ENCODE peak calls at places on chromosomes 12 and 14, in four cellular contexts. One of them, this sample, is unnamed. For H3K27me3, the result is how much of the 10 kb centered on the place peaks cover.

GRCh38 chr12:48924617-48925217 is 575 bp downstream of the FKBP11 start:
- DNase-seq in CD8-positive, alpha-beta memory T cell: peak
- DNase-seq in heart right ventricle: peak
- DNase-seq in HL-60: no peak
- DNase-seq in this sample: peak

GRCh38 chr14:83757896-83758295 is 1772.0 kb upstream of the FLRT2 start:
- DNase-seq in CD8-positive, alpha-beta memory T cell: no peak
- DNase-seq in heart right ventricle: no peak
- DNase-seq in HL-60: no peak
- DNase-seq in this sample: no peak

GRCh38 chr14:93734961-93735360 is 53.3 kb downstream of the PRIMA1 start:
- DNase-seq in heart right ventricle: no peak
- DNase-seq in HL-60: no peak
- DNase-seq in CD8-positive, alpha-beta memory T cell: no peak
- DNase-seq in this sample: no peak

GRCh38 chr12:22935501-22935900 is 310.5 kb downstream of the ETNK1 start:
- DNase-seq in heart right ventricle: no peak
- DNase-seq in CD8-positive, alpha-beta memory T cell: no peak
- DNase-seq in HL-60: no peak
- DNase-seq in this sample: no peak

GRCh38 chr12:62785941-62786559 is 148.9 kb downstream of the PPM1H start:
- DNase-seq in CD8-positive, alpha-beta memory T cell: no peak
- DNase-seq in HL-60: peak
- DNase-seq in heart right ventricle: peak
- DNase-seq in this sample: no peak

GRCh38 chr12:39103552-39104165 is 198.3 kb upstream of the CPNE8 start:
- DNase-seq in HL-60: peak
- DNase-seq in CD8-positive, alpha-beta memory T cell: no peak
- DNase-seq in heart right ventricle: no peak
- DNase-seq in this sample: peak

GRCh38 chr12:124684971-124685688 is 117.7 kb upstream of the NCOR2 start:
- DNase-seq in CD8-positive, alpha-beta memory T cell: no peak
- DNase-seq in heart right ventricle: no peak
- DNase-seq in HL-60: no peak
- DNase-seq in this sample: peak

GRCh38 chr14:99633913-99634312 is 11.0 kb upstream of the HHIPL1 start:
- DNase-seq in HL-60: no peak
- DNase-seq in CD8-positive, alpha-beta memory T cell: no peak
- DNase-seq in heart right ventricle: no peak
- DNase-seq in this sample: no peak

GRCh38 chr12:78530065-78530765 is 334.4 kb upstream of the SYT1 start:
- DNase-seq in HL-60: no peak
- DNase-seq in heart right ventricle: no peak
- DNase-seq in CD8-positive, alpha-beta memory T cell: no peak
- DNase-seq in this sample: no peak

GRCh38 chr14:70254476-70254961 is 65.8 kb upstream of the SLC8A3 start:
- DNase-seq in heart right ventricle: peak
- DNase-seq in HL-60: no peak
- DNase-seq in CD8-positive, alpha-beta memory T cell: no peak
- DNase-seq in this sample: peak

GRCh38 chr14:104977681-104978647 is at the start of gene AHNAK2:
- DNase-seq in CD8-positive, alpha-beta memory T cell: peak
- DNase-seq in HL-60: peak
- DNase-seq in heart right ventricle: peak
- DNase-seq in this sample: peak

GRCh38 chr12:9725471-9725870 is 7.4 kb downstream of the CLECL1 start:
- DNase-seq in CD8-positive, alpha-beta memory T cell: no peak
- DNase-seq in heart right ventricle: no peak
- DNase-seq in HL-60: no peak
- DNase-seq in this sample: no peak

GRCh38 chr12:8031872-8032241 is 659 bp upstream of the FOXJ2 start:
- DNase-seq in HL-60: no peak
- DNase-seq in heart right ventricle: no peak
- DNase-seq in CD8-positive, alpha-beta memory T cell: no peak
- DNase-seq in this sample: no peak

GRCh38 chr12:118055865-118056773 is 4.9 kb downstream of the WSB2 start:
- DNase-seq in heart right ventricle: no peak
- DNase-seq in HL-60: no peak
- DNase-seq in CD8-positive, alpha-beta memory T cell: no peak
- DNase-seq in this sample: no peak

GRCh38 chr12:93785262-93786010 is 108.3 kb downstream of the CRADD start:
- DNase-seq in CD8-positive, alpha-beta memory T cell: peak
- DNase-seq in heart right ventricle: no peak
- DNase-seq in HL-60: no peak
- DNase-seq in this sample: peak

GRCh38 chr12:27163048-27163715 is 80.8 kb upstream of the C12orf71 start:
- DNase-seq in CD8-positive, alpha-beta memory T cell: no peak
- DNase-seq in heart right ventricle: no peak
- DNase-seq in HL-60: no peak
- DNase-seq in this sample: no peak

GRCh38 chr14:37655418-37655817 is 60.0 kb downstream of the TTC6 start:
- DNase-seq in CD8-positive, alpha-beta memory T cell: no peak
- DNase-seq in heart right ventricle: no peak
- DNase-seq in HL-60: no peak
- DNase-seq in this sample: no peak

DNA sequence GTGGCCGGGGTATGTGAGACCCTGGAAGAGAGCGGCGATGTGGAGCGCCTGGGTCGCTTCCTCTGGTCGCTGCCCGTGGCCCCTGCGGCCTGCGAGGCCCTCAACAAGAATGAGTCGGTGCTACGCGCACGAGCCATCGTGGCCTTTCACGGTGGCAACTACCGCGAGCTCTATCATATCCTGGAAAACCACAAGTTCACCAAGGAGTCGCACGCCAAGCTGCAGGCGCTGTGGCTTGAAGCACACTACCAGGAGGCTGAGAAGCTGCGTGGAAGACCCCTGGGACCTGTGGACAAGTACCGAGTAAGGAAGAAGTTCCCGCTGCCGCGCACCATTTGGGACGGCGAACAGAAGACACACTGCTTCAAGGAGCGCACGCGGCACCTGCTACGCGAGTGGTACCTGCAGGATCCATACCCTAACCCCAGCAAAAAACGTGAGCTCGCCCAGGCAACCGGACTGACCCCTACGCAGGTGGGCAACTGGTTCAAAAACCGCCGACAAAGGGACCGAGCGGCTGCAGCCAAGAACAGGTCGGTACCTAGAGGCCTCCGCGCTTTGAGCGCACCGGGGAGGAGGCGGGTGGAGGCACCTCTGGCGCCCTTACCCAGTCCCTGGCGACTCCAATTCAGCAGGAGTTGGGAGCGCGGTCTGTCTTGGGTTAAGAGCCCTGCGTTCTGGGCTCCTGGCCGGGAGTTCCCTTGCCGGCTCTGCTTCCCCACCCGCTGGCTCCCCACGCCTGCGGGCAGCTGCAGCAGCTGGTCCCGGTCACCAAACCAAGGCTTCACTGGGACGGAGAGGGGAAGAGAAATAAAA is 700 bp downstream of the SIX6 start:
- DNase-seq in heart right ventricle: no peak
- DNase-seq in CD8-positive, alpha-beta memory T cell: no peak
- DNase-seq in HL-60: no peak
- DNase-seq in this sample: no peak
- H3K27me3 ChIP-seq in heart right ventricle: half or more
- H3K27me3 ChIP-seq in CD8-positive, alpha-beta memory T cell: half or more
- H3K27me3 ChIP-seq in HL-60: half or more
- H3K27me3 ChIP-seq in this sample: under half

GRCh38 chr12:131223171-131223761 is 269.6 kb downstream of the ADGRD1 start:
- DNase-seq in heart right ventricle: no peak
- DNase-seq in CD8-positive, alpha-beta memory T cell: no peak
- DNase-seq in HL-60: no peak
- DNase-seq in this sample: no peak

GRCh38 chr12:131223791-131224567 is 270.3 kb downstream of the ADGRD1 start:
- DNase-seq in CD8-positive, alpha-beta memory T cell: no peak
- DNase-seq in HL-60: no peak
- DNase-seq in heart right ventricle: no peak
- DNase-seq in this sample: peak

GRCh38 chr12:131221946-131222249 is 268.2 kb downstream of the ADGRD1 start:
- DNase-seq in HL-60: no peak
- DNase-seq in heart right ventricle: no peak
- DNase-seq in CD8-positive, alpha-beta memory T cell: no peak
- DNase-seq in this sample: no peak

GRCh38 chr12:131221061-131221945 is 267.6 kb downstream of the ADGRD1 start:
- DNase-seq in HL-60: no peak
- DNase-seq in CD8-positive, alpha-beta memory T cell: no peak
- DNase-seq in heart right ventricle: no peak
- DNase-seq in this sample: no peak

GRCh38 chr12:131222271-131223139 is 268.8 kb downstream of the ADGRD1 start:
- DNase-seq in HL-60: no peak
- DNase-seq in CD8-positive, alpha-beta memory T cell: no peak
- DNase-seq in heart right ventricle: no peak
- DNase-seq in this sample: no peak
- H3K4me3 ChIP-seq in HL-60: no peak
- H3K4me3 ChIP-seq in CD8-positive, alpha-beta memory T cell: no peak
- H3K4me3 ChIP-seq in heart right ventricle: no peak
- H3K4me3 ChIP-seq in this sample: no peak

DNA sequence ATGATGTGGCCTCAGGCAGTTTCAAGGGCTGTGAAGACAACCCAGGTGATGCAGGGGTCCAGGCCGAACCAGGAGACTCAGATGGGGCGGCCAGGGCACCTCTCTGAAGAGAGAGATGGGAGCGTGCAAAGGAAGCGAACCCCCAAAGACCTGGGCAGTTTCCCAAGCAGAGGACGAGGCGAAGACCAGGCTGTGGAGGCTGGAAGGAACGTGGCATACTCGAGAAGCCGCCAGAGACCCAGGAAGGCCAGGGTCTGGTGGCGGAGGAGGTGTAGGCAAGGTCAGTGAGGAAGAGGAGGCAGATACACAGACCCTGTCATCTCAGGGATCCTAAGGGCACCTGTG is 24.7 kb downstream of the LTBP2 start:
- DNase-seq in CD8-positive, alpha-beta memory T cell: no peak
- DNase-seq in HL-60: no peak
- DNase-seq in heart right ventricle: no peak
- DNase-seq in this sample: no peak
- H3K27me3 ChIP-seq in CD8-positive, alpha-beta memory T cell: under half
- H3K27me3 ChIP-seq in HL-60: under half
- H3K27me3 ChIP-seq in heart right ventricle: under half
- H3K27me3 ChIP-seq in this sample: under half

DNA sequence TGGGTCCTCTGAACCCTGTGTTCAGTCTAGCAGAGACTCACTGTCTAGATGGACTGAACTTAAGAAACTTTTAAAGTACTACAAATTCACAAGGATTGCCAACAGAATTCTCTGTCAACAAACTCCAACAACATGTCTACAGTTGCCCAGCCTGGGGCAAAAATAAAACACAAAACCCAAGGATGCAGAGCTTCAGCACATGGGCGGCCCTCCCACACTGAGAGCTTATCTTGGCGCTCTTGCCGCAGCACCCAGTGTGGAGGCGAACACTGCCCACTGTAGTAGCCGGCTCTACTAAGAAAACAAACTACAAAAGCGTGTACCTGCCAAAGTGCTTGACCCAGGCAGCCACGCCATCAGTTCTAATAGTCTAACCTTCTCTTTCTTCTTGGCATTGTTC is 66.7 kb downstream of the PTPN21 start:
- DNase-seq in heart right ventricle: no peak
- DNase-seq in CD8-positive, alpha-beta memory T cell: no peak
- DNase-seq in HL-60: no peak
- DNase-seq in this sample: peak
- H3K4me3 ChIP-seq in heart right ventricle: no peak
- H3K4me3 ChIP-seq in CD8-positive, alpha-beta memory T cell: no peak
- H3K4me3 ChIP-seq in HL-60: no peak
- H3K4me3 ChIP-seq in this sample: no peak

GRCh38 chr14:26548431-26548830 is 49.4 kb downstream of the NOVA1 start:
- DNase-seq in HL-60: no peak
- DNase-seq in CD8-positive, alpha-beta memory T cell: no peak
- DNase-seq in heart right ventricle: no peak
- DNase-seq in this sample: no peak
- H3K27me3 ChIP-seq in HL-60: under half
- H3K27me3 ChIP-seq in CD8-positive, alpha-beta memory T cell: under half
- H3K27me3 ChIP-seq in heart right ventricle: under half
- H3K27me3 ChIP-seq in this sample: under half

DNA sequence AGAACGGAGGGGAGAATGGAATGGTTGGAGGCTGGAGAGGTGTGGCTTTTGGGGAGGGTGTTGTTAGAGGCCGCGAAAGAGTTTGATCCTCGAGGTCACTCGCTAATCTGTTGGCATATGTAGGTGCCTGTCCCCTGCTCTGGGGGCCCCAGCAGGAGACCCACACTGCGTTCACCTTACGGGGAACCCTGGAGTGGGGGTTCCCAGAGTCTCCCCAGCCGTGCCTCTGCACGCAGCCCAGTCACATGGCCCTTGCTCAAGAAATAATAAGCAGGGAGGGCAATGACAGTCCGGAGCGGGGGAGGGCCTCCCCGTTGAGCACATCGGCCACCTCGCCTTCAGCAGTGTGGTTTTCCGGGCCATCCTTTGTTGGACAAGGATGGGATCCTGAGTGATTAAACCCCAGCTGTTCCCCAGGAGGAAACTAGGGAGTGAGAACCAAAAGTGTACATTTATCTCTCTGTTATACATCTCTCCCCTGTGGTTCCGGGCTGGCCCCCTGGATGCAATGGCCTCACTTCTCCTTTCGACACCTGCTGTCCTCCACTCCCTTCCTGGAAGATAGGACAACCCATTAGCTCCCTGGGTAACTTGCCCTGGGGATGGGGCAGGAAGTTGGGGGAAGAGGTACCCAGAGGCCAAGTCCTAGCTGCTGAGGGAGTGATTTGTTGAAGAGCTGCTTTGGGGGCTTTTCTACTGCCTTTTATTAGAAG is 1.3 kb downstream of the PLEKHG3 start:
- DNase-seq in CD8-positive, alpha-beta memory T cell: peak
- DNase-seq in HL-60: no peak
- DNase-seq in heart right ventricle: peak
- DNase-seq in this sample: peak
- H3K4me3 ChIP-seq in CD8-positive, alpha-beta memory T cell: peak
- H3K4me3 ChIP-seq in HL-60: peak
- H3K4me3 ChIP-seq in heart right ventricle: peak
- H3K4me3 ChIP-seq in this sample: peak